ENCODE peak calls at places on chromosomes 3 and 15, in eight cellular contexts. V, J, R, A, Q, C, F and B are unnamed samples.

GRCh38 chr3:84958495-84959469 is at the start of gene CADM2:
- DNase-seq in F (peak; percentile 88), C (peak; percentile 93), J (peak; percentile 36), R (peak; percentile 90), V (peak; percentile 90), Q (peak; percentile 99), A (peak; percentile 76), B (peak; percentile 91)

GRCh38 chr3:46334911-46335478 is 18.9 kb upstream of the CCR2 start:
- DNase-seq in J (no peak), C (no peak), Q (no peak), R (no peak), F (no peak), A (no peak), V (no peak), B (no peak)

GRCh38 chr3:38580450-38581382 is 68.8 kb downstream of the SCN5A start:
- DNase-seq in C (no peak), Q (no peak), J (no peak), F (peak; percentile 21), V (no peak), R (no peak), A (no peak), B (peak; percentile 57)

GRCh38 chr3:138195491-138195890 is 8.4 kb downstream of the ARMC8 start:
- DNase-seq in Q (no peak), F (no peak), R (no peak), A (no peak), V (no peak), J (no peak), C (no peak), B (no peak)

GRCh38 chr15:74227968-74228722 is 8.0 kb upstream of the CCDC33 start:
- DNase-seq in C (no peak), J (no peak), R (no peak), Q (no peak), A (no peak), F (peak; percentile 45), V (no peak), B (no peak)

GRCh38 chr3:168802761-168803160 is 707.0 kb upstream of the GOLIM4 start:
- DNase-seq in F (no peak), V (no peak), A (no peak), J (no peak), Q (no peak), R (no peak), C (no peak), B (no peak)

GRCh38 chr3:60431599-60431958 is 819.7 kb downstream of the FHIT start:
- DNase-seq in F (no peak), J (no peak), V (no peak), C (no peak), A (no peak), Q (peak; percentile 78), R (no peak), B (no peak)

GRCh38 chr3:154210986-154211385 is 89.8 kb downstream of the ARHGEF26 start:
- DNase-seq in A (no peak), C (no peak), J (no peak), R (no peak), Q (no peak), V (no peak), F (no peak), B (no peak)

GRCh38 chr15:57640935-57641682 is 49.4 kb downstream of the MYZAP start:
- DNase-seq in A (no peak), C (no peak), R (no peak), V (no peak), J (no peak), F (no peak), Q (peak; percentile 59), B (no peak)

GRCh38 chr3:50450135-50450911 is 53.1 kb downstream of the CACNA2D2 start:
- DNase-seq in F (peak; percentile 79), J (no peak), A (peak; percentile 50), R (peak; percentile 75), V (peak; percentile 32), Q (peak; percentile 56), C (peak; percentile 96), B (peak; percentile 90)

GRCh38 chr15:85910796-85911195 is 116.1 kb upstream of the KLHL25 start:
- DNase-seq in V (no peak), F (peak; percentile 31), J (no peak), C (no peak), R (peak; percentile 54), A (no peak), Q (no peak), B (no peak)

GRCh38 chr15:33738941-33739664 is 229.2 kb upstream of the CHRM5 start:
- DNase-seq in J (no peak), R (no peak), V (no peak), F (no peak), C (no peak), A (no peak), Q (no peak), B (no peak)